ENCODE peak calls at places on chromosome 2, in nine cellular contexts. T is NCI-H1105; Q is stimulated activated naive CD8-positive, alpha-beta T cell treated with anti-CD3 and anti-CD28 coated beads, Interleukin-15, Interleukin-2, amounts not matched to agents 100 U/mL and 50 U/mL, for 24 hours; V is A549; D is neural crest cell; R is stimulated activated CD4-positive, alpha-beta T cell treated with anti-CD3 and anti-CD28 coated beads, TNF-alpha, amount 100 ng/mL, for 24 hours; X is effector CD4-positive, alpha-beta T cell; F is caudate nucleus; E is HFFc6. O is an unnamed sample.

GRCh38 chr2:153872311-153873061 is 764 bp downstream of the GALNT13 start:
- DNase-seq in D (no peak), E (no peak), V (peak), X (no peak), Q (no peak), R (no peak), T (no peak), F (peak), O (no peak)

GRCh38 chr2:153055182-153055581 is 336.8 kb downstream of the ARL6IP6 start:
- DNase-seq in F (no peak), X (no peak), D (no peak), V (no peak), E (no peak), T (no peak), R (no peak), Q (no peak), O (no peak)

GRCh38 chr2:141728886-141729285 is 401.9 kb downstream of the LRP1B start:
- DNase-seq in F (no peak), X (no peak), Q (no peak), R (no peak), E (no peak), T (no peak), D (no peak), V (no peak), O (no peak)

GRCh38 chr2:11835403-11835802 is 89.0 kb downstream of the LPIN1 start:
- DNase-seq in E (no peak), V (no peak), Q (no peak), R (no peak), T (no peak), X (no peak), D (no peak), F (no peak), O (no peak)

GRCh38 chr2:25927357-25927756 is 49.1 kb upstream of the ASXL2 start:
- DNase-seq in V (no peak), T (no peak), D (no peak), E (no peak), F (no peak), Q (no peak), R (no peak), X (no peak), O (no peak)

GRCh38 chr2:109232909-109233308 is 103.9 kb downstream of the SH3RF3 start:
- DNase-seq in F (no peak), T (no peak), D (no peak), X (no peak), E (no peak), R (no peak), V (no peak), Q (no peak), O (no peak)

GRCh38 chr2:171411214-171411613 is 22.6 kb downstream of the METTL8 start:
- DNase-seq in X (no peak), D (no peak), Q (no peak), E (no peak), T (no peak), V (no peak), F (no peak), R (no peak), O (no peak)

GRCh38 chr2:23595601-23596251 is 210.7 kb downstream of the KLHL29 start:
- DNase-seq in Q (no peak), R (no peak), X (no peak), D (peak), V (no peak), T (peak), E (peak), F (no peak), O (peak)

GRCh38 chr2:238899386-238899785 is 51.5 kb downstream of the TWIST2 start:
- DNase-seq in F (no peak), T (no peak), R (no peak), D (no peak), Q (no peak), E (no peak), X (no peak), V (no peak), O (no peak)

GRCh38 chr2:22894761-22895160 is 490.2 kb upstream of the KLHL29 start:
- DNase-seq in X (no peak), F (no peak), R (no peak), T (no peak), V (no peak), Q (no peak), D (no peak), E (no peak), O (no peak)

GRCh38 chr2:135664623-135665068 is 77.0 kb upstream of the UBXN4 start:
- DNase-seq in V (no peak), F (no peak), T (no peak), E (peak), X (no peak), D (no peak), R (no peak), Q (no peak), O (no peak)

GRCh38 chr2:160909781-160910242 is 250.4 kb upstream of the TANK start:
- DNase-seq in V (no peak), X (no peak), R (no peak), E (no peak), F (no peak), T (no peak), Q (no peak), D (no peak), O (no peak)

GRCh38 chr2:172215172-172215935 is 112.7 kb upstream of the DLX2 start:
- DNase-seq in E (no peak), Q (no peak), R (no peak), V (no peak), F (peak), X (no peak), T (no peak), D (no peak), O (no peak)

GRCh38 chr2:169798718-169799495 is at the start of gene SSB:
- DNase-seq in D (peak), E (peak), F (peak), Q (peak), T (peak), R (peak), X (peak), V (peak), O (peak)

GRCh38 chr2:156653670-156654069 is 217.5 kb downstream of the GPD2 start:
- DNase-seq in F (no peak), E (no peak), V (no peak), X (no peak), Q (no peak), R (no peak), D (no peak), T (no peak), O (no peak)

O was measured in hippocampal formation.